ENCODE peak calls at places on chromosomes 12 and 14, in four cellular contexts. X, A, Y and G are unnamed samples.

GRCh38 chr14:103057028-103057371 is 349 bp downstream of the CDC42BPB start:
- DNase-seq in X (no peak), A (no peak), Y (peak; percentile 26), G (no peak)

GRCh38 chr12:29961231-29961630 is 177.5 kb upstream of the TMTC1 start:
- DNase-seq in X (no peak), A (peak; percentile 5), Y (no peak), G (no peak)

GRCh38 chr12:6961695-6962284 is 8.7 kb downstream of the PHB2 start:
- DNase-seq in X (no peak), A (peak; percentile 77), Y (peak; percentile 97), G (peak; percentile 92)

GRCh38 chr14:94374749-94375148 is 13.7 kb downstream of the SERPINA1 start:
- DNase-seq in X (no peak), A (peak; percentile 23), Y (no peak), G (no peak)

GRCh38 chr14:26204954-26205479 is 392.8 kb downstream of the NOVA1 start:
- DNase-seq in X (no peak), A (no peak), Y (peak; percentile 91), G (peak; percentile 63)

GRCh38 chr12:62660763-62661162 is 194.1 kb downstream of the MON2 start:
- DNase-seq in X (no peak), A (peak; percentile 70), Y (no peak), G (no peak)

GRCh38 chr14:104371917-104372316 is 207.6 kb upstream of the C14orf180 start:
- DNase-seq in X (no peak), A (no peak), Y (no peak), G (no peak)

GRCh38 chr12:25249951-25250738 is 584 bp downstream of the KRAS start:
- DNase-seq in X (no peak), A (peak; percentile 20), Y (peak; percentile 68), G (peak; percentile 54)

GRCh38 chr12:28173440-28173839 is 16.8 kb upstream of the CCDC91 start:
- DNase-seq in X (no peak), A (no peak), Y (no peak), G (no peak)

GRCh38 chr14:79605863-79606262 is 605.4 kb downstream of the DIO2 start:
- DNase-seq in X (no peak), A (no peak), Y (no peak), G (no peak)

GRCh38 chr14:76759589-76759988 is 1.7 kb upstream of the VASH1 start:
- DNase-seq in X (no peak), A (no peak), Y (no peak), G (peak; percentile 19)

GRCh38 chr14:90439874-90440442 is 43.1 kb downstream of the CALM1 start:
- DNase-seq in X (no peak), A (no peak), Y (no peak), G (peak; percentile 49)

DNA sequence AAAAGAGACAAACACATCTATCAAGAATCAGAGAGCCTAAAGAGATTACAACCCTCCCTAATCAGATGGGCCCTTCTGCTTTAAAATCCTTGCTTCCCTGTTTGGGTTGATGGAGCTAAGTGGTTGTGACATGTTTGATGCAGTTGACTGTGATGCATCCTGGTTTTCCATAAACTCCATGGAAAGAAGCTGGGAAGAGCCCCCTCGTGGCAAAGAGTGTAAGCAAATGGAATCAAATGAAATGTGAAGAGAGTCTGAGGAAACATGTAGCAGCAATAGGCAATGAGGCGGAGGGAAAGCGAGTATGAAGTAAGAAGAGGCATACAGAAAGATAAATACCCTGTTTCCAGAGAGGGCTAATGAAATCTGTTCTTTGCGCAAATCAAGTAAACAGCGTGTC is 70.4 kb upstream of the SLCO1C1 start:
- DNase-seq in X (no peak), A (peak; percentile 30), Y (peak; percentile 82), G (peak; percentile 67)
- H3K27me3 ChIP-seq in X (no peaks in the 10 kb centered on the region), A (no peaks in the 10 kb centered on the region), Y (no peaks in the 10 kb centered on the region), G (no peaks in the 10 kb centered on the region)

GRCh38 chr12:91432755-91433154 is 250.1 kb upstream of the DCN start:
- DNase-seq in X (no peak), A (no peak), Y (no peak), G (no peak)

GRCh38 chr12:91434081-91434480 is 251.5 kb upstream of the DCN start:
- DNase-seq in X (no peak), A (no peak), Y (no peak), G (no peak)

DNA sequence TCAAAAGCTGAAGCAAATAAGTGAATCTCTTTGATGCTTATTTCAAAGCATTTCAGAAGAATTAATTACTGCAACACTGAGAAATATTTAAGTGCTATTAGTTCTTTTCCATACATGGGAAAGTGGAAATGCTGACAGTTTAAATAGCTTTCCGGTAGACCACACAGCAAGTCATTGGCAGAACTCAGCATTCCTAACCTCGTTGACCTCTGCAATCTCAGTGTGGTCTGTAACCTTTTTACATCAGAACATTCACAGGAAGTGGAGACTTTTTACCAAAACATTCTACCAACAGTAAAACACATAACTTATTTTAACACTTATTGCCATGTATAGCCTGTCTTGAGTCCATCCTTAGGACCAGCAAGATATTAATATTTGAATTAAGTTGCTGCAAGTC is 249.5 kb upstream of the DCN start:
- DNase-seq in X (no peak), A (peak; percentile 12), Y (peak; percentile 18), G (no peak)
- H4K5ac ChIP-seq in X (no peak overlapping the region), A (no peak overlapping the region), Y (no peak overlapping the region), G (no peak overlapping the region)

DNA sequence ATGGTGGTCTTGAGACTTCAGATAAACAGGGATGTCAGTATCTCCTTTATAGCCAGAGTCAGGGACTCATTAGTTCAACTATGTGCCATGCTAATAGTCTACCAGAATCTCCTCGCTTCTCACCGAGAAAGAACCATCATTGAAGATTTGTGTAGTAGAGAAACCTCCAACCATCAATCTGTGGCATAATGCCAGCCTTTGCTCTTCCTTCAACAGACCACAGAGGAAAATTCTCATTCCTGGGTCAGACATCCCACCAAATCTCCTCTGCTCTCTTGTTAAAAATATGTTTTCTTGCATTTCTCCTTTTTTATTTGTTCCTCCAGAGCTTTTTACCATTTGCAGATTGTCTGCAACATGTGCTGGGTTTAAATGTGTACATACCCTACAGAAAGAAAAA is 64.9 kb downstream of the LLPH start:
- DNase-seq in X (no peak), A (peak; percentile 49), Y (no peak), G (no peak)
- H3K56ac ChIP-seq in X (no peak overlapping the region), A (no peak overlapping the region), Y (no peak overlapping the region), G (no peak overlapping the region)

GRCh38 chr12:42780671-42781070 is 191.1 kb upstream of the PRICKLE1 start:
- DNase-seq in X (no peak), A (no peak), Y (peak; percentile 92), G (no peak)
- H3K27me3 ChIP-seq in X (no peaks in the 10 kb centered on the region), A (no peaks in the 10 kb centered on the region), Y (no peaks in the 10 kb centered on the region), G (no peaks in the 10 kb centered on the region)

GRCh38 chr12:82475211-82475610 is 116.9 kb downstream of the METTL25 start:
- DNase-seq in X (no peak), A (no peak), Y (no peak), G (no peak)
- H4K5ac ChIP-seq in X (no peak overlapping the region), A (no peak overlapping the region), Y (no peak overlapping the region), G (no peak overlapping the region)

GRCh38 chr14:59769586-59769985 is 101.0 kb downstream of the RTN1 start:
- DNase-seq in X (no peak), A (no peak), Y (peak; percentile 53), G (no peak)

GRCh38 chr14:59768855-59769254 is 101.7 kb downstream of the RTN1 start:
- DNase-seq in X (no peak), A (peak; percentile 5), Y (no peak), G (no peak)

GRCh38 chr14:59776468-59776867 is 94.1 kb downstream of the RTN1 start:
- DNase-seq in X (no peak), A (no peak), Y (no peak), G (no peak)

GRCh38 chr14:59771577-59771976 is 99.0 kb downstream of the RTN1 start:
- DNase-seq in X (no peak), A (peak; percentile 8), Y (no peak), G (no peak)

GRCh38 chr14:59772252-59772651 is 98.3 kb downstream of the RTN1 start:
- DNase-seq in X (no peak), A (no peak), Y (no peak), G (no peak)
- H3K56ac ChIP-seq in X (no peak overlapping the region), A (no peak overlapping the region), Y (no peak overlapping the region), G (no peak overlapping the region)

DNA sequence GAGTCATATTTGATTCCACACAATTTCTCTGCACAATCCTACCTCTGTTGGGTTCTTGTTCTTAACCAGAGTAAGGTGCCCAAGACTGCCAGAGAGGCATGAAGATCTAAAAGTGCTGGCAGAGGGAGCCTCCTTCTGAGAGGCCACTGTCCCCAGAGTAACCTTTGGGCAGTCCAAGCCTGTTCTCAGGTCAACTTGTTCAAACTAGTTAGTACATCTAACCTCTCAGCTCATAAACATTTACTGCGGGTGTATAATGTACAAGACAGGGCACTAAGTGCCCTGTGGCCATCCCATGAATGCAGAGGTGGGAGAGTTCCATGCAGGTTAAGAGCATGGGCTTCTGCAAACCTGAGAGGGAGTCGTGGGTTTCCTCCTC is 4.7 kb downstream of the VDR start:
- DNase-seq in X (no peak), A (no peak), Y (no peak), G (no peak)
- H3K27me3 ChIP-seq in X (peaks cover 38% of the 10 kb centered on the region), A (peaks cover 2% of the 10 kb centered on the region), Y (peaks cover 7% of the 10 kb centered on the region), G (peaks cover 13% of the 10 kb centered on the region)